ENCODE peak calls at places on chromosomes 2 and 18, in five cellular contexts. W is GM23338, M is fibroblast of pulmonary artery, G is brain microvascular endothelial cell, I is left ventricle myocardium inferior. F is an unnamed sample.

GRCh38 chr2:95231723-95232122 is 24.4 kb downstream of the ZNF892 start:
- DNase-seq in M (peak), I (peak), W (peak), G (peak), F (peak)

GRCh38 chr2:104434363-104434792 is 419.5 kb upstream of the POU3F3 start:
- DNase-seq in I (no peak), W (peak), M (no peak), G (no peak), F (no peak)

GRCh38 chr2:19845323-19845920 is 56.4 kb downstream of the TTC32 start:
- DNase-seq in G (no peak), M (no peak), I (no peak), W (no peak), F (no peak)

GRCh38 chr2:148253716-148254115 is 232.8 kb downstream of the MBD5 start:
- DNase-seq in G (no peak), I (no peak), W (peak), M (peak), F (no peak)

GRCh38 chr18:75065251-75066000 is 143.5 kb downstream of the PTGR3 start:
- DNase-seq in I (no peak), W (no peak), G (no peak), M (no peak), F (no peak)

GRCh38 chr2:214593723-214594122 is 182.9 kb downstream of the VWC2L start:
- DNase-seq in W (peak), G (peak), I (no peak), M (peak), F (no peak)

GRCh38 chr2:6109801-6110200 is 417.6 kb downstream of the SOX11 start:
- DNase-seq in W (no peak), M (no peak), G (no peak), I (no peak), F (no peak)

GRCh38 chr2:233353101-233353768 is 1.1 kb upstream of the DGKD start:
- DNase-seq in I (peak), M (no peak), W (no peak), G (no peak), F (no peak)

GRCh38 chr2:95215018-95215612 is 7.8 kb downstream of the ZNF892 start:
- DNase-seq in W (no peak), G (no peak), M (no peak), I (no peak), F (no peak)

GRCh38 chr2:240604939-240605716 is 18.6 kb downstream of the CAPN10 start:
- DNase-seq in M (no peak), W (no peak), I (no peak), G (no peak), F (no peak)

GRCh38 chr2:215161301-215161829 is 22.9 kb upstream of the ABCA12 start:
- DNase-seq in I (no peak), M (no peak), W (no peak), G (no peak), F (no peak)

GRCh38 chr2:11784747-11785610 is 38.5 kb downstream of the LPIN1 start:
- DNase-seq in M (peak), I (no peak), W (peak), G (peak), F (peak)

GRCh38 chr2:45778720-45779171 is 127.3 kb downstream of the PRKCE start:
- DNase-seq in M (peak), G (peak), I (peak), W (peak), F (peak)

GRCh38 chr2:101753720-101754490 is 56.4 kb downstream of the MAP4K4 start:
- DNase-seq in I (no peak), G (no peak), M (no peak), W (no peak), F (no peak)

GRCh38 chr18:50358844-50359243 is 16.0 kb upstream of the SKA1 start:
- DNase-seq in W (no peak), G (no peak), M (no peak), I (no peak), F (no peak)

GRCh38 chr2:9382604-9383235 is 40.6 kb downstream of the ITGB1BP1 start:
- DNase-seq in M (no peak), I (no peak), G (peak), W (no peak), F (no peak)

GRCh38 chr2:9378433-9379371 is 44.6 kb downstream of the ITGB1BP1 start:
- DNase-seq in G (peak), M (peak), I (peak), W (no peak), F (peak)

GRCh38 chr2:9377461-9378097 is 45.7 kb downstream of the ITGB1BP1 start:
- DNase-seq in I (no peak), W (no peak), G (no peak), M (no peak), F (no peak)

GRCh38 chr2:9379372-9379725 is 44.0 kb downstream of the ITGB1BP1 start:
- DNase-seq in I (no peak), G (no peak), M (no peak), W (no peak), F (no peak)

GRCh38 chr2:9380702-9381628 is 42.4 kb downstream of the ITGB1BP1 start:
- DNase-seq in M (peak), I (no peak), G (peak), W (no peak), F (peak)
- H3K4me3 ChIP-seq in M (no peak), I (no peak), G (no peak), W (no peak), F (no peak)

GRCh38 chr18:55144226-55144625 is 185.0 kb upstream of the CCDC68 start:
- DNase-seq in M (peak), I (no peak), W (no peak), G (no peak), F (peak)
- TF ChIP-seq CTCF in M (no peak), I (no peak), W (no peak), G (no peak), F (no peak)

GRCh38 chr18:61749031-61749430 is 143.8 kb downstream of the RNF152 start:
- DNase-seq in I (no peak), M (no peak), W (no peak), G (no peak), F (no peak)
- H3K4me3 ChIP-seq in I (no peak), M (no peak), W (no peak), G (no peak), F (no peak)

DNA sequence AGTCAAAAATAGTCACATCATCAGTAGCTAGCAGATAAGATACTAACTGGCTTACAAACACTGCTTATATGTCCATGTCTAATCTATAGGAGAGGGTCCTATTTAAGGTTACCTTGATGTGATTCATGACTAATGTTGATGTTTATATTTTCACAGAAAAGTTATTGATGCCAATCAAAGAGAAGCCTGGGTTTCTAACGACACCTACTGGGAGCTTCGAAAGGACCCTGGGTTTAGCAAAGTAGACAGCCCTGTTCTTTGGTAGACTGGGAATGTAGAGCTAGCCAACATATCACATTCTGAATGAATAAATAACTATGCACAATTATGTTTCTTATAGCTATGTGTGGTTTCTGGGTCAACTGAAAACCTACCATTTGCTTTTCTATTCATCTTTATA is 55.7 kb downstream of the PRKRA start:
- DNase-seq in G (no peak), I (no peak), W (no peak), M (no peak), F (no peak)
- TF ChIP-seq CTCF in G (no peak), I (no peak), W (no peak), M (no peak), F (no peak)

GRCh38 chr18:62584241-62585120 is 61.7 kb downstream of the ZCCHC2 start:
- DNase-seq in I (peak), G (peak), M (peak), W (peak), F (peak)
- H3K4me3 ChIP-seq in I (peak), G (peak), M (peak), W (peak), F (peak)

GRCh38 chr2:236193026-236193425 is 24.8 kb upstream of the GBX2 start:
- DNase-seq in M (no peak), W (peak), G (no peak), I (no peak), F (no peak)
- TF ChIP-seq CTCF in M (no peak), W (no peak), G (peak), I (no peak), F (no peak)

DNA sequence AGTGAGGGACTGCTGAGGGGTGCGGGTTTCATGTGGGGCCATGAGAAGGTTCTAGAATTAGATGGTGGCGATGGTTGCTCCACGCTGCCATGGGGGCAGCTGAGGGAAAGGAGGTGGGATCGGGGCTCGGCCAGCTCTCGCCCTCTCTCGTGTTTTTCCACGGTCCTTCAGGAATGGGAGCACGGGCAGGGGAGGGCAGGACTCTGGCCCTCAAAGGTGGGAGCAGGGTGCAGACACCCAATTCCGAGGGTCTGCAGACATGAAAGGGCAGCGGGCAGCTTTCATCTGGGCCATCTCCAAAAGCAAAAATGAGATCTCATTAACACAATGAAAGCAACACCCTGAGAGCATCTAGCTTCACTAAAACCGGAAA is 53.4 kb upstream of the SALL3 start:
- DNase-seq in I (no peak), W (no peak), M (no peak), G (no peak), F (no peak)
- H3K4me3 ChIP-seq in I (no peak), W (no peak), M (no peak), G (no peak), F (no peak)

F was measured in AG10803.